ENCODE peak calls at places on chromosome 10, in five cellular contexts. A, H, R, L and C are unnamed samples.

GRCh38 chr10:83427101-83427500 is 712.2 kb upstream of the GHITM start:
- DNase-seq in H (no peak), R (no peak), L (no peak), A (no peak), C (peak; percentile 37)

GRCh38 chr10:6514844-6515780 is 65.0 kb downstream of the PRKCQ start:
- DNase-seq in R (no peak), A (no peak), H (peak; percentile 41), L (no peak), C (peak; percentile 40)

GRCh38 chr10:5523796-5524574 is 776 bp upstream of the CALML3 start:
- DNase-seq in L (no peak), H (no peak), R (no peak), A (no peak), C (no peak)

GRCh38 chr10:48611133-48611532 is 6.3 kb upstream of the ARHGAP22 start:
- DNase-seq in L (no peak), R (no peak), H (peak; percentile 18), A (no peak), C (no peak)

GRCh38 chr10:87799860-87800259 is 18.2 kb downstream of the ATAD1 start:
- DNase-seq in H (no peak), L (no peak), R (no peak), A (no peak), C (no peak)

GRCh38 chr10:127906548-127907377 is at the start of gene PTPRE:
- DNase-seq in H (peak; percentile 82), L (peak; percentile 86), A (peak; percentile 27), R (peak; percentile 73), C (no peak)

GRCh38 chr10:77629775-77630565 is 7.6 kb downstream of the KCNMA1 start:
- DNase-seq in H (no peak), R (no peak), A (no peak), L (no peak), C (no peak)

GRCh38 chr10:13707156-13707881 is 120.6 kb downstream of the PRPF18 start:
- DNase-seq in R (peak; percentile 42), A (no peak), H (peak; percentile 84), L (peak; percentile 12), C (peak; percentile 64)

GRCh38 chr10:5876181-5876768 is 13.4 kb downstream of the ANKRD16 start:
- DNase-seq in L (no peak), R (no peak), H (no peak), A (no peak), C (no peak)

GRCh38 chr10:132862485-132863420 is 76.8 kb upstream of the NKX6-2 start:
- DNase-seq in L (no peak), R (no peak), H (no peak), A (no peak), C (no peak)

GRCh38 chr10:51748959-51749358 is 49.6 kb upstream of the CSTF2T start:
- DNase-seq in R (no peak), L (no peak), A (no peak), H (no peak), C (no peak)

GRCh38 chr10:75065081-75065480 is 46.4 kb upstream of the SAMD8 start:
- DNase-seq in H (no peak), R (no peak), L (no peak), A (no peak), C (no peak)

GRCh38 chr10:34109952-34110702 is 705.0 kb downstream of the PARD3 start:
- DNase-seq in R (no peak), L (no peak), H (peak; percentile 31), A (no peak), C (no peak)

GRCh38 chr10:70784476-70784875 is 701 bp downstream of the TBATA start:
- DNase-seq in L (no peak), A (no peak), H (peak; percentile 25), R (no peak), C (no peak)

GRCh38 chr10:31263903-31264302 is 55.1 kb upstream of the ZEB1 start:
- DNase-seq in R (no peak), L (no peak), A (no peak), H (no peak), C (no peak)

GRCh38 chr10:103648231-103648950 is 154.9 kb downstream of the NEURL1 start:
- DNase-seq in A (no peak), R (no peak), H (no peak), L (no peak), C (no peak)

GRCh38 chr10:80460399-80461207 is 6.5 kb downstream of the TSPAN14 start:
- DNase-seq in H (peak; percentile 76), L (peak; percentile 96), R (no peak), A (no peak), C (no peak)

GRCh38 chr10:103448751-103449150 is 3.4 kb downstream of the CALHM2 start:
- DNase-seq in L (no peak), A (no peak), H (no peak), R (no peak), C (no peak)

GRCh38 chr10:5904227-5904626 is 14.2 kb downstream of the FBH1 start:
- DNase-seq in H (no peak), R (no peak), L (no peak), A (no peak), C (no peak)

GRCh38 chr10:126247454-126247975 is 140.8 kb downstream of the ADAM12 start:
- DNase-seq in R (no peak), L (no peak), A (no peak), H (no peak), C (peak; percentile 23)

GRCh38 chr10:111129348-111129747 is 52.5 kb downstream of the ADRA2A start:
- DNase-seq in L (no peak), A (no peak), R (no peak), H (no peak), C (no peak)

GRCh38 chr10:133039823-133040704 is 47.7 kb upstream of the ADGRA1 start:
- DNase-seq in L (peak; percentile 18), R (no peak), H (no peak), A (no peak), C (peak; percentile 27)

GRCh38 chr10:24579911-24580310 is 143.8 kb downstream of the ARHGAP21 start:
- DNase-seq in R (no peak), A (no peak), H (no peak), L (no peak), C (no peak)

GRCh38 chr10:120979435-120980315 is 128.5 kb downstream of the WDR11 start:
- DNase-seq in R (peak; percentile 37), H (peak; percentile 62), A (no peak), L (peak; percentile 94), C (no peak)

GRCh38 chr10:43006490-43006889 is 70.4 kb upstream of the RET start:
- DNase-seq in H (no peak), L (no peak), R (no peak), A (no peak), C (no peak)

GRCh38 chr10:34628174-34628802 is 186.8 kb downstream of the PARD3 start:
- DNase-seq in R (no peak), H (no peak), L (no peak), A (no peak), C (peak; percentile 29)

GRCh38 chr10:96089670-96090462 is 40.2 kb upstream of the ZNF518A start:
- DNase-seq in L (peak; percentile 95), A (peak; percentile 80), R (peak; percentile 96), H (peak; percentile 95), C (peak; percentile 94)

GRCh38 chr10:11095374-11095785 is 77.7 kb downstream of the CELF2 start:
- DNase-seq in L (no peak), H (no peak), A (no peak), R (no peak), C (no peak)

GRCh38 chr10:25493122-25493893 is 318.5 kb downstream of the GPR158 start:
- DNase-seq in L (peak; percentile 53), H (peak; percentile 65), A (no peak), R (no peak), C (peak; percentile 4)

GRCh38 chr10:119768455-119769094 is 42.7 kb downstream of the INPP5F start:
- DNase-seq in R (no peak), A (no peak), L (no peak), H (no peak), C (no peak)